ENCODE peak calls at places on chromosomes 1 and 21, in ten cellular contexts. B is breast epithelium, H is IMR-90, Y is astrocyte, Q is ecto neural progenitor cell, O is neuronal stem cell, N is Caco-2, E is RPMI7951, F is AG20443, V is GM04503. P is an unnamed sample.

GRCh38 chr1:6907676-6908434 is 122.6 kb downstream of the CAMTA1 start:
- DNase-seq in B (no peak), H (no peak), Y (no peak), Q (no peak), O (no peak), N (no peak), E (no peak), F (no peak), V (no peak), P (no peak)

GRCh38 chr1:6004412-6005123 is 12.3 kb upstream of the NPHP4 start:
- DNase-seq in B (no peak), H (no peak), Y (no peak), Q (no peak), O (no peak), N (no peak), E (no peak), F (no peak), V (no peak), P (no peak)

GRCh38 chr1:41371630-41372599 is 10.7 kb downstream of the FOXO6 start:
- DNase-seq in B (no peak), H (no peak), Y (no peak), Q (peak), O (no peak), N (peak), E (peak), F (no peak), V (no peak), P (peak)

GRCh38 chr1:214898718-214899117 is 183.8 kb upstream of the KCNK2 start:
- DNase-seq in B (no peak), H (no peak), Y (no peak), Q (no peak), O (no peak), N (no peak), E (no peak), F (no peak), V (no peak), P (no peak)

GRCh38 chr1:156703336-156703735 is 2.0 kb downstream of the CRABP2 start:
- DNase-seq in B (no peak), H (no peak), Y (no peak), Q (no peak), O (no peak), N (no peak), E (no peak), F (no peak), V (no peak), P (no peak)

GRCh38 chr1:234102591-234102990 is 198.1 kb downstream of the SLC35F3 start:
- DNase-seq in B (no peak), H (no peak), Y (peak), Q (no peak), O (no peak), N (no peak), E (peak), F (no peak), V (no peak), P (no peak)

GRCh38 chr1:201495447-201496295 is 11.3 kb downstream of the CSRP1 start:
- DNase-seq in B (peak), H (peak), Y (no peak), Q (no peak), O (no peak), N (no peak), E (peak), F (peak), V (peak), P (peak)

GRCh38 chr1:53766766-53767409 is 27.9 kb upstream of the GLIS1 start:
- DNase-seq in B (no peak), H (peak), Y (peak), Q (no peak), O (no peak), N (no peak), E (peak), F (peak), V (no peak), P (no peak)

GRCh38 chr1:3598051-3598471 is 13.2 kb downstream of the MEGF6 start:
- DNase-seq in B (no peak), H (no peak), Y (no peak), Q (no peak), O (no peak), N (no peak), E (no peak), F (no peak), V (no peak), P (peak)

GRCh38 chr1:98323396-98323795 is 338.1 kb upstream of the SNX7 start:
- DNase-seq in B (no peak), H (peak), Y (peak), Q (no peak), O (no peak), N (no peak), E (peak), F (peak), V (peak), P (no peak)

GRCh38 chr1:227343727-227344551 is 25.6 kb upstream of the CDC42BPA start:
- DNase-seq in B (no peak), H (peak), Y (peak), Q (no peak), O (no peak), N (no peak), E (peak), F (peak), V (peak), P (no peak)

GRCh38 chr1:228860911-228861829 is 125.9 kb downstream of the RHOU start:
- DNase-seq in B (no peak), H (peak), Y (peak), Q (peak), O (no peak), N (peak), E (peak), F (peak), V (peak), P (no peak)

GRCh38 chr1:64505232-64505943 is 35.5 kb downstream of the CACHD1 start:
- DNase-seq in B (no peak), H (no peak), Y (no peak), Q (peak), O (peak), N (peak), E (peak), F (peak), V (no peak), P (peak)

GRCh38 chr21:33682992-33683627 is 40.8 kb downstream of the ITSN1 start:
- DNase-seq in B (no peak), H (peak), Y (peak), Q (no peak), O (no peak), N (peak), E (peak), F (peak), V (peak), P (no peak)

GRCh38 chr1:117565745-117566455 is 39.9 kb upstream of the TENT5C start:
- DNase-seq in B (no peak), H (no peak), Y (no peak), Q (peak), O (no peak), N (no peak), E (no peak), F (peak), V (no peak), P (no peak)

GRCh38 chr1:224851210-224851849 is 78.1 kb upstream of the DNAH14 start:
- DNase-seq in B (peak), H (peak), Y (peak), Q (peak), O (peak), N (peak), E (peak), F (peak), V (no peak), P (peak)

GRCh38 chr1:232510367-232511110 is 119.4 kb downstream of the SIPA1L2 start:
- DNase-seq in B (no peak), H (no peak), Y (no peak), Q (no peak), O (no peak), N (no peak), E (no peak), F (no peak), V (no peak), P (no peak)

GRCh38 chr21:44576025-44576420 is 2.5 kb downstream of the KRTAP10-4 start:
- DNase-seq in B (no peak), H (no peak), Y (no peak), Q (no peak), O (no peak), N (no peak), E (no peak), F (no peak), V (no peak), P (no peak)

GRCh38 chr1:165634154-165634921 is 3.3 kb downstream of the MGST3 start:
- DNase-seq in B (no peak), H (no peak), Y (no peak), Q (no peak), O (no peak), N (no peak), E (no peak), F (no peak), V (no peak), P (no peak)

GRCh38 chr1:16161717-16162116 is 5.8 kb upstream of the EPHA2 start:
- DNase-seq in B (no peak), H (no peak), Y (no peak), Q (no peak), O (no peak), N (no peak), E (no peak), F (no peak), V (no peak), P (no peak)

GRCh38 chr1:43708006-43708412 is 673 bp downstream of the ST3GAL3 start:
- DNase-seq in B (no peak), H (peak), Y (peak), Q (no peak), O (no peak), N (no peak), E (peak), F (no peak), V (no peak), P (no peak)

GRCh38 chr1:110176299-110176956 is 26.1 kb downstream of the SLC6A17 start:
- DNase-seq in B (no peak), H (no peak), Y (no peak), Q (no peak), O (no peak), N (no peak), E (peak), F (peak), V (no peak), P (no peak)

GRCh38 chr1:59748123-59748522 is 66.6 kb upstream of the HOOK1 start:
- DNase-seq in B (no peak), H (no peak), Y (no peak), Q (no peak), O (no peak), N (no peak), E (no peak), F (no peak), V (no peak), P (no peak)

GRCh38 chr1:47351305-47351704 is 17.7 kb downstream of the CMPK1 start:
- DNase-seq in B (no peak), H (peak), Y (peak), Q (no peak), O (no peak), N (no peak), E (peak), F (no peak), V (no peak), P (no peak)

GRCh38 chr1:11501491-11501897 is 22.5 kb downstream of the DISP3 start:
- DNase-seq in B (no peak), H (no peak), Y (no peak), Q (no peak), O (no peak), N (no peak), E (no peak), F (no peak), V (no peak), P (no peak)

GRCh38 chr1:67766117-67766978 is 66.9 kb downstream of the GNG12 start:
- DNase-seq in B (no peak), H (peak), Y (peak), Q (peak), O (peak), N (no peak), E (peak), F (peak), V (no peak), P (no peak)

GRCh38 chr1:20143734-20144565 is 4.8 kb downstream of the PLA2G2F start:
- DNase-seq in B (no peak), H (no peak), Y (no peak), Q (no peak), O (no peak), N (no peak), E (no peak), F (no peak), V (no peak), P (peak)

GRCh38 chr1:227792216-227793078 is 23.0 kb upstream of the PRSS38 start:
- DNase-seq in B (no peak), H (no peak), Y (no peak), Q (no peak), O (no peak), N (no peak), E (no peak), F (no peak), V (no peak), P (no peak)

GRCh38 chr21:35044770-35045538 is 4.1 kb downstream of the RUNX1 start:
- DNase-seq in B (no peak), H (no peak), Y (no peak), Q (no peak), O (no peak), N (no peak), E (no peak), F (no peak), V (no peak), P (no peak)

GRCh38 chr1:109239047-109239579 is 10.2 kb upstream of the CELSR2 start:
- DNase-seq in B (no peak), H (no peak), Y (no peak), Q (no peak), O (no peak), N (no peak), E (no peak), F (no peak), V (no peak), P (no peak)

GRCh38 chr1:46687095-46687659 is 15.5 kb downstream of the TEX38 start:
- DNase-seq in B (peak), H (peak), Y (peak), Q (no peak), O (no peak), N (no peak), E (peak), F (peak), V (peak), P (no peak)

P was measured in left lung.